ENCODE peak calls at places on chromosomes 12 and 14, in seven cellular contexts. C, P, L, Y, V, F and M are unnamed samples. For H3K4me1, the result is how much of the 10 kb centered on the place peaks cover.

GRCh38 chr12:114777052-114777451 is 93.1 kb upstream of the TBX3 start:
- DNase-seq in C (no peak), P (no peak), L (no peak), Y (no peak), V (no peak), F (no peak), M (no peak)

GRCh38 chr14:87955501-87955900 is 37.5 kb downstream of the GALC start:
- DNase-seq in C (no peak), P (no peak), L (no peak), Y (no peak), V (no peak), F (no peak), M (no peak)

GRCh38 chr14:51563560-51563959 is 88.2 kb upstream of the FRMD6 start:
- DNase-seq in C (no peak), P (no peak), L (no peak), Y (no peak), V (no peak), F (no peak), M (no peak)

GRCh38 chr12:108833757-108834472 is 23.5 kb downstream of the SSH1 start:
- DNase-seq in C (no peak), P (no peak), L (no peak), Y (peak), V (peak), F (no peak), M (no peak)

GRCh38 chr12:90712671-90713070 is 242.3 kb downstream of the CCER1 start:
- DNase-seq in C (no peak), P (no peak), L (no peak), Y (no peak), V (no peak), F (no peak), M (peak)

GRCh38 chr12:99053599-99054362 is 408.7 kb downstream of the APAF1 start:
- DNase-seq in C (no peak), P (no peak), L (no peak), Y (no peak), V (no peak), F (no peak), M (no peak)

GRCh38 chr12:87806310-87806709 is 222.9 kb downstream of the C12orf50 start:
- DNase-seq in C (no peak), P (no peak), L (no peak), Y (no peak), V (no peak), F (no peak), M (no peak)

GRCh38 chr12:23204933-23205778 is 580.2 kb downstream of the ETNK1 start:
- DNase-seq in C (no peak), P (peak), L (no peak), Y (no peak), V (no peak), F (no peak), M (peak)

GRCh38 chr14:87018294-87018693 is 974.7 kb downstream of the GALC start:
- DNase-seq in C (no peak), P (no peak), L (no peak), Y (no peak), V (no peak), F (no peak), M (no peak)

DNA sequence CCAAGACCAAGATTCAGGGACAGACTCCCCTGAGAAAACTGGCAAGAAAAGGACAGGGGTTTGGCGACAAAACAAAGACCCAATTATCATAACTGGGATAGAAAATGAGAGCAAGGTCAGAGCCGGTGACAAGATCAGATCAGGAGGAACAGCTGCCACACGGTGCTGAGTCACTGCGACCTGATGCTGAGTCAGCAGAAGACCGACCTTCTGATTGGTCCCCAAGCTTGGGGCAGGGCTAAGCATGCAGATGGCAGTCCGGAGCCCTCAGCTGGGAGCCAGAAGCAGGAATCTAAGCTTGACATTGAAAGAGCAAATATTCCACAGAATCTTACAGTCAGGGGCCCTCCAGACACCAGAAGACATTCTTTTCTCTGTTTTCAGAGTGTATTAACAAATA is 19.1 kb upstream of the ARMH4 start:
- DNase-seq in C (peak), P (peak), L (peak), Y (peak), V (no peak), F (peak), M (peak)
- TF ChIP-seq POLR2AphosphoS5 in C (peak), P (no peak), L (peak), Y (no peak), V (peak), F (no peak), M (no peak)

DNA sequence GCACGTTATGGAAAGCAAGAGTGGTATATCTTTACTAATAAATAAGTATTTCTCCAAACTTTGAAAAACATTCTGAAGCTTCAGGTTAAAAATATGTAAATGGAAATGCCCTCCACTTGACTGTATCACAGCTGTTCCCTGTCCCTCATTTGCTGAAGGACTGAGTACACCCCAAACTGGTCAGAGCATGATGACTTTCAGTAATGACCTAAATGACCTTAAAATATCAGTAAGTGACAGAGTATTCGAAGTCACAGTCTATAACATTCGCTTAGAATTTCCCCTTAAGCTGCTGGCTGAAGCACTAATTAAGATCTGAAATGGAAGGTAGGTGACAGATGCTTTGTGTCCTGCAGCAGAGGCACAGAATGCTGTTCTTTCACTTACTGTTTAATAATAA is 191.5 kb downstream of the RGS6 start:
- DNase-seq in C (no peak), P (no peak), L (no peak), Y (no peak), V (no peak), F (no peak), M (no peak)
- H3K4me1 ChIP-seq in C (under half), P (under half), L (under half), Y (under half), V (under half), F (under half), M (under half)

GRCh38 chr12:31591308-31591901 is 469 bp upstream of the DENND5B start:
- DNase-seq in C (peak), P (peak), L (no peak), Y (peak), V (no peak), F (no peak), M (peak)
- TF ChIP-seq POLR2AphosphoS5 in C (no peak), P (no peak), L (peak), Y (peak), V (peak), F (no peak), M (no peak)

GRCh38 chr14:73467800-73468199 is 9.5 kb upstream of the NUMB start:
- DNase-seq in C (no peak), P (no peak), L (no peak), Y (no peak), V (no peak), F (no peak), M (no peak)

GRCh38 chr14:73471582-73472181 is 13.3 kb upstream of the NUMB start:
- DNase-seq in C (no peak), P (no peak), L (no peak), Y (no peak), V (no peak), F (no peak), M (no peak)

GRCh38 chr14:73465833-73466532 is 7.6 kb upstream of the NUMB start:
- DNase-seq in C (no peak), P (no peak), L (no peak), Y (no peak), V (no peak), F (no peak), M (no peak)

GRCh38 chr14:73467377-73467776 is 9.0 kb upstream of the NUMB start:
- DNase-seq in C (no peak), P (no peak), L (no peak), Y (no peak), V (peak), F (no peak), M (no peak)

DNA sequence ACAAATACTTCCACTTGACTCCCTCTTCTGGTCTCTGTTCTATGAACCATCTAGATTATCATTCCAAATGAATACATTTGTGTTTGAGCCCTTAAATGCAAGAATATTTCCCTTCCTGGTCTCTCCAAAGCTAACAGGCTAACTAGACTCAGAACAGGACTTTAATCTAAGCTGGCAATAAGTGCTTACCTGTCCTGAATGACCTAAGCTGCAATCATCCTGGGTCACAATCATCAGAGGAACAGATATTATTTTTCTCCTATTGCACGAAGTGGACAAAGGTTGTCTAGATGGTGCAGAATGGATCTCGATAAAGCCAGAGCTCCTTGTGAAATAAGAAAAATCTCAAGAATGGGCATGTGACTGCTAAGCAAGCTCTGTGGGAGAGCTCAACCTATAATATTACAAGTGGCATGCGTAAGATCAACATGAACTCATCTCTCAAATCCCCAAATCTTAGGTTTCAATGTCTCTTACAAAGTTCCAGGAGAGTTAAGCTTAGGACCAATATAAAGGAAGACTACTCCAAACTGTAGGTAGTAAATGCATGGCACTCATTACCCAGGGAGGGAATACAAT is 10.6 kb upstream of the NUMB start:
- DNase-seq in C (no peak), P (no peak), L (no peak), Y (no peak), V (no peak), F (no peak), M (no peak)
- H3K4me1 ChIP-seq in C (under half), P (under half), L (under half), Y (under half), V (under half), F (under half), M (under half)

DNA sequence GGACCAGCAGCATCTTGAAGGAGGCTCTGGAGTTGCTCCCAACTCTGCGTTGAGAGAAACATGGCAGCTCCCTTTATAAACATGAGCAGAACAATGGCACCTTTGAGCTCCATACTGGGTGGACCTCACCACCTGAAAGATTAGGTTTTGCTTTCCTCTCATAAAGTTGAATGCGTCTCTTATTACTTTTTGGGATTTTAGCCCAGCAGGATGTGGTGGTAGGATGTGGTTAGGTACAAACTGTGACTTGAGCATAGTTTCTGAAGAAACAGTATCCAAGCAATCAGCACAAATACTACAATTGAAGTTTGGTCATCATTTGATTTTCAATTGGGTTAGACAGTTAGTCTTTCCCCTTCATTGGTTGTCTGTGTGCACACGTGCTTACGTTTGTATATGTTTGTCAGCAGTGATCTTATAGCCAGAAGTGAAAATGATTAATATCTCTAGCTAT is at the start of gene PRR4:
- DNase-seq in C (no peak), P (no peak), L (no peak), Y (no peak), V (no peak), F (no peak), M (no peak)
- TF ChIP-seq POLR2AphosphoS5 in C (no peak), P (no peak), L (no peak), Y (no peak), V (no peak), F (no peak), M (no peak)

GRCh38 chr14:49860988-49861387 is 8.4 kb upstream of the NEMF start:
- DNase-seq in C (no peak), P (no peak), L (no peak), Y (no peak), V (no peak), F (no peak), M (no peak)
- H3K4me1 ChIP-seq in C (under half), P (under half), L (under half), Y (under half), V (under half), F (under half), M (under half)

DNA sequence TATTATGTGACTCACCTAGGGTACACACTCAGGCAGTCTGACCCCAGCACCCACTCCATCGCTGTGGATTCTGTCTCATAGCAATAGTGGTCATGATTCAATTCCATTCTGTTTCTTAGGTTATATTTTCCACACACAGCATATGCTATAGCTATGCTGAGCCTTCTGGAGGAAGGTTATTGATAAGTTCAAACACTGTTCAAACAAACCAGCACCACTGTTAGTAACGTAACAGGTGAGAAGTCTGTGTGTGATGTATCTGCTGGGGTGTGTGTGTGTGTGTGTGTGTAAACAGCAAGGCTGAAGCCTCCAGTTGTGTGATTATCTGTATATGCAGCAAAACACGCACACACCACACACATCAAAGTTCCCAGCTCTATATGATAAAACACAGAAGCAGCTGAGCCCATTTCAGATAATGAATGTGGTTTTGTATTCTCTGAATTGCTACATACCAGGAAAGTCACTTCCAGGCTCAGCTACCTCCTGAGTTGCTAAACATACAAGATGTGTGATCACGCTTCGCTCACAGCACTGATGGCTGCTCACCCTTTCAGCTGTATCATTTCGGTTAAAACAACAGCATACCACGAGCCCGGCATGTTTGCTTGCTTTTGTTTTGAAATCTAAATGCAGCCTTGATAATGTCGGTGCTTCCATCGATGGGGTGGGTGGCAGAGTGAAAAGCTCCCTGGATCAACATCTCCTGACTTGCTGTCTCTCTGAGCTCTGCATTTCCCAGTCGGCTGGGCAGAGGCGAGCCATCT is 6.8 kb upstream of the SYNE3 start:
- DNase-seq in C (no peak), P (no peak), L (no peak), Y (no peak), V (no peak), F (peak), M (no peak)
- TF ChIP-seq POLR2AphosphoS5 in C (no peak), P (no peak), L (no peak), Y (no peak), V (no peak), F (no peak), M (no peak)

GRCh38 chr12:16346931-16347330 is 514 bp upstream of the MGST1 start:
- DNase-seq in C (no peak), P (no peak), L (no peak), Y (no peak), V (no peak), F (no peak), M (no peak)

GRCh38 chr12:16348435-16349131 is 1.1 kb downstream of the MGST1 start:
- DNase-seq in C (no peak), P (no peak), L (no peak), Y (no peak), V (no peak), F (no peak), M (peak)

GRCh38 chr12:16344269-16344668 is 3.2 kb upstream of the MGST1 start:
- DNase-seq in C (no peak), P (no peak), L (no peak), Y (no peak), V (no peak), F (no peak), M (no peak)

GRCh38 chr12:16347391-16348298 is at the start of gene MGST1:
- DNase-seq in C (peak), P (peak), L (peak), Y (peak), V (peak), F (peak), M (peak)

DNA sequence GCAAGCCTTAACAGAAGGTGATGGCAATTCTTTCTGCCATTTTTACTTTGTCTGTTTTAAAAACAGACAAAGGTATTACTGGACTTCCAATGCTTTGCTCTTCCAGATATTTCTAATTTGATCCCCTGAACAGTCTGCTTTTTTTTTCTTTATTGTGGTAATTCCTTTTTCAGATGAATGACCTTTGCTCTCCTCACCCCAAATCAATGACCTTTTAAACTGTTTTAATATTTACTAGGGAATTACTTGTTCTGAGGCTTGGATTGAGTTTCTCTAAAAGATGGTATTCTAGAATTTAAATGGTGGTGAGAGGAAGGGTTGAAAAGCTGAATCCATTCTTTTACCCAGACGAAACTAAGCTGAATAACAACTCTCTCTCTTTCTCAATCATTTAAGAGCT is 2.3 kb upstream of the MGST1 start:
- DNase-seq in C (no peak), P (no peak), L (no peak), Y (no peak), V (no peak), F (no peak), M (no peak)
- H3K4me1 ChIP-seq in C (under half), P (under half), L (under half), Y (under half), V (under half), F (under half), M (under half)

GRCh38 chr14:90487462-90487861 is 90.6 kb downstream of the CALM1 start:
- DNase-seq in C (no peak), P (no peak), L (no peak), Y (no peak), V (peak), F (no peak), M (no peak)

GRCh38 chr14:90489306-90489705 is 92.5 kb downstream of the CALM1 start:
- DNase-seq in C (no peak), P (no peak), L (no peak), Y (no peak), V (no peak), F (no peak), M (no peak)

GRCh38 chr14:90484291-90484690 is 87.5 kb downstream of the CALM1 start:
- DNase-seq in C (no peak), P (no peak), L (no peak), Y (no peak), V (no peak), F (no peak), M (no peak)

GRCh38 chr14:90488256-90488655 is 91.4 kb downstream of the CALM1 start:
- DNase-seq in C (no peak), P (no peak), L (no peak), Y (no peak), V (peak), F (no peak), M (no peak)

DNA sequence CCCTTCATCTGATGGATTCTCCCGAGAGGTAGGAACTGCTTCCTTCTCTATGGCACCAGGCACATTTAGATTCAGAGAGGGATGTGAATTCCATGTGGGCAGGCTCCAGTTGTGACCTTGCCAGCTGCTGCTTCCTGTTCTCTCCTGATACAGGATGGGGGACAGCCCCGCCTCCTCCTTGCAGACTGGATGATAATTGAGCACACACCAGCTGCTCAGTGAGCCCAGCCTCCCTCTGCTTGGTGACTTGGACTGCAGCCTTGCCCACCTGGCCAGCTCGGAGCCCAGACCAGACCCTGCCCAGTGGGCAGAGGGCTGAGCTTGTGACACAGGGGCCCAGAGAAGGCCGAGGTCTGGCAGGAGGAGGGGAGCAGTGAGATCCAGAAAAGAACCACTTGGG is 90.2 kb downstream of the CALM1 start:
- DNase-seq in C (no peak), P (peak), L (no peak), Y (no peak), V (peak), F (no peak), M (peak)
- TF ChIP-seq POLR2AphosphoS5 in C (no peak), P (no peak), L (peak), Y (no peak), V (peak), F (no peak), M (no peak)